ENCODE peak calls at places on chromosomes 12 and 14, in six cellular contexts. One of them, this sample, is unnamed.

GRCh38 chr14:29310757-29311156 is 544.2 kb downstream of the FOXG1 start:
- DNase-seq in transverse colon: no peak
- DNase-seq in upper lobe of left lung: no peak
- DNase-seq in GM23338: no peak
- DNase-seq in HCT116: no peak
- DNase-seq in endothelial cell of umbilical vein: peak
- DNase-seq in this sample: no peak

GRCh38 chr14:39276005-39276404 is 42.3 kb downstream of the MIA2 start:
- DNase-seq in upper lobe of left lung: no peak
- DNase-seq in HCT116: no peak
- DNase-seq in endothelial cell of umbilical vein: no peak
- DNase-seq in transverse colon: no peak
- DNase-seq in GM23338: no peak
- DNase-seq in this sample: no peak

GRCh38 chr14:54637829-54638446 is 71.0 kb downstream of the SAMD4A start:
- DNase-seq in transverse colon: no peak
- DNase-seq in HCT116: no peak
- DNase-seq in endothelial cell of umbilical vein: peak
- DNase-seq in upper lobe of left lung: no peak
- DNase-seq in GM23338: no peak
- DNase-seq in this sample: no peak

GRCh38 chr12:92400006-92400405 is 254.4 kb upstream of the BTG1 start:
- DNase-seq in endothelial cell of umbilical vein: no peak
- DNase-seq in GM23338: no peak
- DNase-seq in transverse colon: peak
- DNase-seq in HCT116: no peak
- DNase-seq in upper lobe of left lung: no peak
- DNase-seq in this sample: no peak

GRCh38 chr12:77940011-77940423 is 109.3 kb downstream of the NAV3 start:
- DNase-seq in GM23338: no peak
- DNase-seq in transverse colon: no peak
- DNase-seq in endothelial cell of umbilical vein: peak
- DNase-seq in HCT116: peak
- DNase-seq in upper lobe of left lung: no peak
- DNase-seq in this sample: no peak

GRCh38 chr14:99565383-99565782 is 38.6 kb downstream of the CCDC85C start:
- DNase-seq in HCT116: no peak
- DNase-seq in GM23338: no peak
- DNase-seq in transverse colon: no peak
- DNase-seq in endothelial cell of umbilical vein: no peak
- DNase-seq in upper lobe of left lung: no peak
- DNase-seq in this sample: no peak

GRCh38 chr12:57420482-57420881 is 10.4 kb downstream of the R3HDM2 start:
- DNase-seq in GM23338: no peak
- DNase-seq in HCT116: no peak
- DNase-seq in transverse colon: no peak
- DNase-seq in endothelial cell of umbilical vein: no peak
- DNase-seq in upper lobe of left lung: no peak
- DNase-seq in this sample: no peak

GRCh38 chr12:116002890-116003536 is 274.5 kb downstream of the MED13L start:
- DNase-seq in upper lobe of left lung: no peak
- DNase-seq in HCT116: no peak
- DNase-seq in transverse colon: no peak
- DNase-seq in endothelial cell of umbilical vein: no peak
- DNase-seq in GM23338: no peak
- DNase-seq in this sample: no peak

GRCh38 chr12:46493352-46494209 is 121.0 kb upstream of the SLC38A2 start:
- DNase-seq in upper lobe of left lung: no peak
- DNase-seq in endothelial cell of umbilical vein: peak
- DNase-seq in GM23338: no peak
- DNase-seq in HCT116: no peak
- DNase-seq in transverse colon: no peak
- DNase-seq in this sample: no peak
- TF ChIP-seq POLR2AphosphoS5 in upper lobe of left lung: no peak
- TF ChIP-seq POLR2AphosphoS5 in endothelial cell of umbilical vein: no peak
- TF ChIP-seq POLR2AphosphoS5 in GM23338: no peak
- TF ChIP-seq POLR2AphosphoS5 in HCT116: no peak
- TF ChIP-seq POLR2AphosphoS5 in transverse colon: no peak
- TF ChIP-seq POLR2AphosphoS5 in this sample: no peak

DNA sequence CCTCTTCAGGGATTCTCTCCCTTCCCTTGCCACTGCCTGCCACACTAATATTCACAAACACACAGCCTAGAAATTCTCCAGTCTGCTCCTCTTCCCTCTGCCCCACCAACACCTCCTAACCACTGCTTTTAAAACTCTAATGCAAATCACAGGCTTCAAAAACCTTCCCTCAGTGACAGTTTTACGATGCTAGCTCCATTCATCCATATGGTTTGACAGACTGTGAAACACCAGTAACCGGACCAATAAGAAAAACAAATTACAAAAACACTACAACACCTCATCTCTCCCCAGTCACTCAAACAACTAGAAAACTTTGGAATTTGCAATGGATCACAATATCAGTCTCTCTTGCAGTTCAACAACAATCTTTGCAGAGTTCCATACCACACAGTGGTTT is 5.7 kb downstream of the DPF3 start:
- DNase-seq in endothelial cell of umbilical vein: no peak
- DNase-seq in HCT116: no peak
- DNase-seq in transverse colon: no peak
- DNase-seq in upper lobe of left lung: no peak
- DNase-seq in GM23338: no peak
- DNase-seq in this sample: no peak
- TF ChIP-seq POLR2AphosphoS5 in endothelial cell of umbilical vein: no peak
- TF ChIP-seq POLR2AphosphoS5 in HCT116: no peak
- TF ChIP-seq POLR2AphosphoS5 in transverse colon: no peak
- TF ChIP-seq POLR2AphosphoS5 in upper lobe of left lung: no peak
- TF ChIP-seq POLR2AphosphoS5 in GM23338: no peak
- TF ChIP-seq POLR2AphosphoS5 in this sample: no peak

GRCh38 chr12:91381309-91381804 is 198.7 kb upstream of the DCN start:
- DNase-seq in transverse colon: no peak
- DNase-seq in HCT116: no peak
- DNase-seq in endothelial cell of umbilical vein: peak
- DNase-seq in GM23338: peak
- DNase-seq in upper lobe of left lung: no peak
- DNase-seq in this sample: no peak
- TF ChIP-seq POLR2AphosphoS5 in transverse colon: no peak
- TF ChIP-seq POLR2AphosphoS5 in HCT116: no peak
- TF ChIP-seq POLR2AphosphoS5 in endothelial cell of umbilical vein: no peak
- TF ChIP-seq POLR2AphosphoS5 in GM23338: peak
- TF ChIP-seq POLR2AphosphoS5 in upper lobe of left lung: no peak
- TF ChIP-seq POLR2AphosphoS5 in this sample: no peak

GRCh38 chr14:104510794-104511611 is 68.6 kb upstream of the C14orf180 start:
- DNase-seq in transverse colon: no peak
- DNase-seq in GM23338: no peak
- DNase-seq in upper lobe of left lung: peak
- DNase-seq in HCT116: no peak
- DNase-seq in endothelial cell of umbilical vein: no peak
- DNase-seq in this sample: no peak
- TF ChIP-seq POLR2AphosphoS5 in transverse colon: no peak
- TF ChIP-seq POLR2AphosphoS5 in GM23338: no peak
- TF ChIP-seq POLR2AphosphoS5 in upper lobe of left lung: no peak
- TF ChIP-seq POLR2AphosphoS5 in HCT116: no peak
- TF ChIP-seq POLR2AphosphoS5 in endothelial cell of umbilical vein: no peak
- TF ChIP-seq POLR2AphosphoS5 in this sample: no peak

DNA sequence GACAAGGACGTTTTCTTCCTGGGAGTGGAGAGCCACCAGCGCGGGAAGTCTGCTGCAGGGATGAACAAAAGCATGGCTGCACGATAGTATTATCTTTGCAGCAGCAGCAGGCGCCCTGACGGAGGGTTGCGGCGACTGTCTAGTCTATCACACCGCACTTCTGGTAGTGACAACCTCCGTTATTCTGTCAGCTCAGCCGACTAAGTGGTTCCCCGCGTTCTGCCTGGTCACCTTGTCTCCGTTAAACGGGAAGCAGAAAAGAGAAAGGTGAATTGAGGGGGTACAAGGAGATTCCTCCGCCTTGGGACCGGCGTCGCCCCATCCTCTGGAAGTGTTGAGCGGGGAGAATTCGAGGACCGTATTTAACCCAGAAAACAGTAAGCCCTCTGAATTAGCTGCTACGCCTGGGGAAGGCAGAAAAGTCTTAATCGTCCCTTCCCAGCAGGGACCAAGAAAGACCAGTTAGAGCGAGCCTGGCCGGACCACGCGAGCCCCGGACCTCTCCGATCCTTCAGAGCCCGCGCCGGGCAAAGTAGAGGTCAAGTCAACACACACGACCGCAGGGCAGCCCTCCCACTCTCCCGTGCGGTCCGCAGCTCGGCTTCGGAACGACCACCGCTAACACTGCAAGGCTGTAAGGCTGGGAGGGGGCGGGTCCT is 536 bp upstream of the DAAM1 start:
- DNase-seq in HCT116: no peak
- DNase-seq in upper lobe of left lung: no peak
- DNase-seq in transverse colon: peak
- DNase-seq in GM23338: peak
- DNase-seq in endothelial cell of umbilical vein: no peak
- DNase-seq in this sample: peak
- TF ChIP-seq POLR2AphosphoS5 in HCT116: no peak
- TF ChIP-seq POLR2AphosphoS5 in upper lobe of left lung: no peak
- TF ChIP-seq POLR2AphosphoS5 in transverse colon: no peak
- TF ChIP-seq POLR2AphosphoS5 in GM23338: peak
- TF ChIP-seq POLR2AphosphoS5 in endothelial cell of umbilical vein: no peak
- TF ChIP-seq POLR2AphosphoS5 in this sample: no peak

DNA sequence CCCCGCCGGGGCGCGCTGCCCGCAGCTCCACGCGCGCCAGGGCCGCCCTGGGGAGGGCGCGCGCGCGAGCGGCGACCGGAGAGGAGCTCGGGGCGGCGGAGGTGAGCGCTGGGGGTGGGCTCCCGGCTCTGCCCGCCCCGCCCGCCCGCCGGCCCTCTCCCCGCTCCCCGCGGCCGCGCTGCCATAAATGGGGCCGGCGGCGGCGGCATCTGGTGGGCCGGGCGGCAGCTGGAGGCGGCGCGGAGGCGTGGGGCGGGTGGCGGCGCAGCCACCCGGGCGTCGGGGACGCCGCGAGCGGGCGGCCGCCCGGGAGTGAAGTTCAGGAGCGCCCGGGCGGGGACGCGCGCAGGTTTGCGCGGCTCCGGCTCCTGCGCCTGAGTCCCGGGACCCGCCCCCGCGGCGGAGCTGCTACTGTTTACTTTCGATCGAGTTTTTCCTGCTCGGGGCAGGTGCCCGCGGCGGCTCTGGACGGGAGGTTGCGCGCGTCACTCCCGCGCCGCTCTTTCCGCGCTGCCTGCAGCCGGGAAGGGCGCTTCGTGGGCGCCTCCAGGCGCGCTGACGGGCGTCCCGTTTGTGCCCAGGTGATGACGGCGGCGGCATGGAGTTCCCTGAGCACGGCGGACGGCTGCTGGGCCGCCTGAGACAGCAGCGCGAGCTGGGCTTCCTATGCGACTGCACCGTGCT is at the start of gene ZBTB42:
- DNase-seq in GM23338: peak
- DNase-seq in transverse colon: peak
- DNase-seq in upper lobe of left lung: peak
- DNase-seq in HCT116: no peak
- DNase-seq in endothelial cell of umbilical vein: peak
- DNase-seq in this sample: peak
- TF ChIP-seq POLR2AphosphoS5 in GM23338: no peak
- TF ChIP-seq POLR2AphosphoS5 in transverse colon: peak
- TF ChIP-seq POLR2AphosphoS5 in upper lobe of left lung: peak
- TF ChIP-seq POLR2AphosphoS5 in HCT116: peak
- TF ChIP-seq POLR2AphosphoS5 in endothelial cell of umbilical vein: no peak
- TF ChIP-seq POLR2AphosphoS5 in this sample: peak

GRCh38 chr14:49366416-49366815 is 219.8 kb downstream of the RPS29 start:
- DNase-seq in endothelial cell of umbilical vein: no peak
- DNase-seq in HCT116: no peak
- DNase-seq in upper lobe of left lung: no peak
- DNase-seq in GM23338: peak
- DNase-seq in transverse colon: no peak
- DNase-seq in this sample: no peak
- TF ChIP-seq POLR2AphosphoS5 in endothelial cell of umbilical vein: no peak
- TF ChIP-seq POLR2AphosphoS5 in HCT116: no peak
- TF ChIP-seq POLR2AphosphoS5 in upper lobe of left lung: no peak
- TF ChIP-seq POLR2AphosphoS5 in GM23338: peak
- TF ChIP-seq POLR2AphosphoS5 in transverse colon: no peak
- TF ChIP-seq POLR2AphosphoS5 in this sample: no peak

GRCh38 chr14:104724981-104725771 is 1.1 kb downstream of the ADSS1 start:
- DNase-seq in upper lobe of left lung: peak
- DNase-seq in transverse colon: peak
- DNase-seq in GM23338: peak
- DNase-seq in HCT116: no peak
- DNase-seq in endothelial cell of umbilical vein: no peak
- DNase-seq in this sample: no peak

GRCh38 chr14:104722938-104723650 is 935 bp upstream of the ADSS1 start:
- DNase-seq in endothelial cell of umbilical vein: no peak
- DNase-seq in GM23338: peak
- DNase-seq in upper lobe of left lung: no peak
- DNase-seq in transverse colon: peak
- DNase-seq in HCT116: no peak
- DNase-seq in this sample: no peak

GRCh38 chr14:104724407-104724980 is 465 bp downstream of the ADSS1 start:
- DNase-seq in HCT116: no peak
- DNase-seq in transverse colon: peak
- DNase-seq in endothelial cell of umbilical vein: peak
- DNase-seq in GM23338: peak
- DNase-seq in upper lobe of left lung: no peak
- DNase-seq in this sample: no peak

GRCh38 chr14:104721704-104722431 is 2.2 kb upstream of the ADSS1 start:
- DNase-seq in upper lobe of left lung: peak
- DNase-seq in GM23338: no peak
- DNase-seq in HCT116: no peak
- DNase-seq in transverse colon: no peak
- DNase-seq in endothelial cell of umbilical vein: no peak
- DNase-seq in this sample: no peak

DNA sequence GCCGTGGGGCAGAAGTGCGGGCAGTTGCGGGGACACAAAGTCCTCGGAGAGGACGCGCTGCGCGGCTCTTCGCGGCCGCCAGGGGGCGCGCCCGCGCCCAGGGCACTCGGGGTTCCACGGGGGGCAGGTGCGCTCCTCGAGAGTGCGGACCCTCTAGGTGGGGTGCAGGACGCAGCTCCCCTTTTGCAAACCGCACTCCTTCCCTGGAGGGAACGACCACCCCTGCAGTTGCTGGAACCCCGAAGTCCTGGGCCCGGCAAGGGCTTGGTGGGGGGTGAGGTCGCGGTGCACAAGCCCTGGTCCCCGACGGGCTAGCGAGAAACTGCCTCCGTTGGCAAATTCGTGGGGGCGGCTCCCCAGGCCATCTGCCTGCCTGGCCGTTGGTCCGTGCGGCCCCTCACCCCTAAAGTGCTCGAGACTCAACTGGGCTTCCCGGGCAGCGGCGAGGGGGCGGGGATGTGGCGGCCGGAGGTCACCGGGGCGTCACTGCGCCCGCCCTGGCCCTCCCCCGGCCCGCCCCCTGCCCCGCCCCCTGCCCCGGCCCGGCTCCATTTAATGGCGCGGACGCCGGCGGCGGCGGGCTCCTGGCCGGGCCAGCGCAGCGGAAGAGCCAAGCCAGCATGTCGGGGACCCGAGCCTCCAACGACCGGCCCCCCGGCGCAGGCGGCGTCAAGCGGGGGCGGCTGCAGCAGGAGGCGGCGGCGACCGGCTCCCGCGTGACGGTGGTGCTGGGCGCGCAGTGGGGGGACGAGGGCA is at the start of gene ADSS1:
- DNase-seq in transverse colon: peak
- DNase-seq in endothelial cell of umbilical vein: peak
- DNase-seq in HCT116: no peak
- DNase-seq in GM23338: peak
- DNase-seq in upper lobe of left lung: peak
- DNase-seq in this sample: peak
- TF ChIP-seq POLR2AphosphoS5 in transverse colon: no peak
- TF ChIP-seq POLR2AphosphoS5 in endothelial cell of umbilical vein: peak
- TF ChIP-seq POLR2AphosphoS5 in HCT116: peak
- TF ChIP-seq POLR2AphosphoS5 in GM23338: peak
- TF ChIP-seq POLR2AphosphoS5 in upper lobe of left lung: no peak
- TF ChIP-seq POLR2AphosphoS5 in this sample: peak